ENCODE peak calls at places on chromosomes 5 and 9, in nine cellular contexts. S, C, T, Q, P, N, I, G and Z are unnamed samples.

GRCh38 chr5:65100846-65101678 is 332.3 kb downstream of the CWC27 start:
- DNase-seq in S (no peak), C (peak; percentile 37), T (no peak), Q (no peak), P (no peak), N (peak; percentile 62), I (peak; percentile 59), G (no peak), Z (peak; percentile 37)

GRCh38 chr9:127923771-127924170 is 6.8 kb downstream of the PIP5KL1 start:
- DNase-seq in S (no peak), C (no peak), T (no peak), Q (no peak), P (no peak), N (peak; percentile 99), I (no peak), G (no peak), Z (no peak)

GRCh38 chr9:96073531-96074284 is 198.2 kb downstream of the ERCC6L2 start:
- DNase-seq in S (no peak), C (no peak), T (no peak), Q (no peak), P (no peak), N (no peak), I (no peak), G (no peak), Z (no peak)

GRCh38 chr5:180105827-180106312 is 34.3 kb upstream of the RNF130 start:
- DNase-seq in S (no peak), C (no peak), T (no peak), Q (no peak), P (no peak), N (no peak), I (no peak), G (no peak), Z (no peak)

GRCh38 chr5:76331139-76331538 is 71.9 kb upstream of the IQGAP2 start:
- DNase-seq in S (no peak), C (no peak), T (no peak), Q (no peak), P (no peak), N (no peak), I (no peak), G (no peak), Z (no peak)

GRCh38 chr5:71483355-71483754 is 27.9 kb downstream of the BDP1 start:
- DNase-seq in S (no peak), C (no peak), T (no peak), Q (no peak), P (no peak), N (peak; percentile 61), I (no peak), G (no peak), Z (peak; percentile 91)

GRCh38 chr5:173676375-173676774 is 59.9 kb upstream of the BOD1 start:
- DNase-seq in S (no peak), C (no peak), T (no peak), Q (no peak), P (no peak), N (no peak), I (no peak), G (no peak), Z (no peak)

GRCh38 chr5:59126665-59127354 is 543.9 kb downstream of the RAB3C start:
- DNase-seq in S (no peak), C (no peak), T (no peak), Q (no peak), P (no peak), N (no peak), I (no peak), G (no peak), Z (no peak)

GRCh38 chr9:127457191-127457878 is 6.0 kb downstream of the LRSAM1 start:
- DNase-seq in S (no peak), C (no peak), T (no peak), Q (no peak), P (no peak), N (no peak), I (no peak), G (no peak), Z (no peak)

GRCh38 chr9:21919377-21920362 is 74.5 kb downstream of the CDKN2A start:
- DNase-seq in S (no peak), C (no peak), T (no peak), Q (no peak), P (no peak), N (peak; percentile 80), I (no peak), G (no peak), Z (peak; percentile 3)

GRCh38 chr9:880725-881124 is 39.2 kb downstream of the DMRT1 start:
- DNase-seq in S (no peak), C (no peak), T (no peak), Q (no peak), P (peak; percentile 8), N (no peak), I (no peak), G (no peak), Z (no peak)

GRCh38 chr5:57221049-57221568 is 47.2 kb downstream of the GPBP1 start:
- DNase-seq in S (no peak), C (peak; percentile 22), T (no peak), Q (no peak), P (no peak), N (no peak), I (peak; percentile 48), G (no peak), Z (no peak)

GRCh38 chr5:142652563-142652962 is 33.3 kb downstream of the FGF1 start:
- DNase-seq in S (no peak), C (no peak), T (no peak), Q (no peak), P (no peak), N (no peak), I (no peak), G (no peak), Z (no peak)

GRCh38 chr5:59893061-59893435 is 478 bp downstream of the PDE4D start:
- DNase-seq in S (no peak), C (no peak), T (no peak), Q (no peak), P (no peak), N (no peak), I (no peak), G (no peak), Z (no peak)